ENCODE peak calls at places on chromosomes 5 and 9, in ten cellular contexts. One of them, this sample, is unnamed.

GRCh38 chr5:174384509-174384947 is 339.0 kb downstream of the NSG2 start:
- DNase-seq in mesendoderm: no peak
- DNase-seq in astrocyte of the spinal cord: no peak
- DNase-seq in NCI-H1092 treated with DMSO at 0.1 percent for 48 hours: no peak
- DNase-seq in OCI-LY7: no peak
- DNase-seq in endothelial cell: no peak
- DNase-seq in stimulated activated CD4-positive, alpha-beta T cell treated with anti-CD3 and anti-CD28 coated beads, Interleukin-2, amount 100 ng/mL, for 48 hours: no peak
- DNase-seq in CD8-positive, alpha-beta memory T cell: no peak
- DNase-seq in stimulated activated naive CD8-positive, alpha-beta T cell treated with anti-CD3 and anti-CD28 coated beads, Interleukin-15, amount 100 ng/mL, for 72 hours: no peak
- DNase-seq in fibroblast of the conjunctiva: peak
- DNase-seq in this sample: no peak

GRCh38 chr5:117800261-117800660 is 1188.1 kb downstream of the DTWD2 start:
- DNase-seq in mesendoderm: no peak
- DNase-seq in astrocyte of the spinal cord: peak
- DNase-seq in NCI-H1092 treated with DMSO at 0.1 percent for 48 hours: no peak
- DNase-seq in OCI-LY7: no peak
- DNase-seq in endothelial cell: no peak
- DNase-seq in stimulated activated CD4-positive, alpha-beta T cell treated with anti-CD3 and anti-CD28 coated beads, Interleukin-2, amount 100 ng/mL, for 48 hours: no peak
- DNase-seq in CD8-positive, alpha-beta memory T cell: no peak
- DNase-seq in stimulated activated naive CD8-positive, alpha-beta T cell treated with anti-CD3 and anti-CD28 coated beads, Interleukin-15, amount 100 ng/mL, for 72 hours: no peak
- DNase-seq in fibroblast of the conjunctiva: no peak
- DNase-seq in this sample: no peak

GRCh38 chr5:96720408-96720807 is 58.2 kb downstream of the CAST start:
- DNase-seq in mesendoderm: no peak
- DNase-seq in astrocyte of the spinal cord: no peak
- DNase-seq in NCI-H1092 treated with DMSO at 0.1 percent for 48 hours: no peak
- DNase-seq in OCI-LY7: no peak
- DNase-seq in endothelial cell: no peak
- DNase-seq in stimulated activated CD4-positive, alpha-beta T cell treated with anti-CD3 and anti-CD28 coated beads, Interleukin-2, amount 100 ng/mL, for 48 hours: no peak
- DNase-seq in CD8-positive, alpha-beta memory T cell: no peak
- DNase-seq in stimulated activated naive CD8-positive, alpha-beta T cell treated with anti-CD3 and anti-CD28 coated beads, Interleukin-15, amount 100 ng/mL, for 72 hours: no peak
- DNase-seq in fibroblast of the conjunctiva: no peak
- DNase-seq in this sample: no peak

GRCh38 chr5:132947661-132948060 is 15.8 kb downstream of the AFF4 start:
- DNase-seq in mesendoderm: no peak
- DNase-seq in astrocyte of the spinal cord: peak
- DNase-seq in NCI-H1092 treated with DMSO at 0.1 percent for 48 hours: no peak
- DNase-seq in OCI-LY7: no peak
- DNase-seq in endothelial cell: no peak
- DNase-seq in stimulated activated CD4-positive, alpha-beta T cell treated with anti-CD3 and anti-CD28 coated beads, Interleukin-2, amount 100 ng/mL, for 48 hours: no peak
- DNase-seq in CD8-positive, alpha-beta memory T cell: no peak
- DNase-seq in stimulated activated naive CD8-positive, alpha-beta T cell treated with anti-CD3 and anti-CD28 coated beads, Interleukin-15, amount 100 ng/mL, for 72 hours: no peak
- DNase-seq in fibroblast of the conjunctiva: no peak
- DNase-seq in this sample: no peak

GRCh38 chr9:20557890-20558608 is 64.2 kb downstream of the MLLT3 start:
- DNase-seq in mesendoderm: no peak
- DNase-seq in astrocyte of the spinal cord: no peak
- DNase-seq in NCI-H1092 treated with DMSO at 0.1 percent for 48 hours: no peak
- DNase-seq in OCI-LY7: no peak
- DNase-seq in endothelial cell: no peak
- DNase-seq in stimulated activated CD4-positive, alpha-beta T cell treated with anti-CD3 and anti-CD28 coated beads, Interleukin-2, amount 100 ng/mL, for 48 hours: no peak
- DNase-seq in CD8-positive, alpha-beta memory T cell: no peak
- DNase-seq in stimulated activated naive CD8-positive, alpha-beta T cell treated with anti-CD3 and anti-CD28 coated beads, Interleukin-15, amount 100 ng/mL, for 72 hours: no peak
- DNase-seq in fibroblast of the conjunctiva: no peak
- DNase-seq in this sample: no peak

GRCh38 chr5:131513780-131514179 is 121.2 kb downstream of the RAPGEF6 start:
- DNase-seq in mesendoderm: no peak
- DNase-seq in astrocyte of the spinal cord: no peak
- DNase-seq in NCI-H1092 treated with DMSO at 0.1 percent for 48 hours: no peak
- DNase-seq in OCI-LY7: no peak
- DNase-seq in endothelial cell: no peak
- DNase-seq in stimulated activated CD4-positive, alpha-beta T cell treated with anti-CD3 and anti-CD28 coated beads, Interleukin-2, amount 100 ng/mL, for 48 hours: no peak
- DNase-seq in CD8-positive, alpha-beta memory T cell: no peak
- DNase-seq in stimulated activated naive CD8-positive, alpha-beta T cell treated with anti-CD3 and anti-CD28 coated beads, Interleukin-15, amount 100 ng/mL, for 72 hours: no peak
- DNase-seq in fibroblast of the conjunctiva: no peak
- DNase-seq in this sample: no peak

GRCh38 chr5:138807182-138807581 is 54.0 kb downstream of the CTNNA1 start:
- DNase-seq in mesendoderm: no peak
- DNase-seq in astrocyte of the spinal cord: no peak
- DNase-seq in NCI-H1092 treated with DMSO at 0.1 percent for 48 hours: no peak
- DNase-seq in OCI-LY7: no peak
- DNase-seq in endothelial cell: no peak
- DNase-seq in stimulated activated CD4-positive, alpha-beta T cell treated with anti-CD3 and anti-CD28 coated beads, Interleukin-2, amount 100 ng/mL, for 48 hours: no peak
- DNase-seq in CD8-positive, alpha-beta memory T cell: no peak
- DNase-seq in stimulated activated naive CD8-positive, alpha-beta T cell treated with anti-CD3 and anti-CD28 coated beads, Interleukin-15, amount 100 ng/mL, for 72 hours: no peak
- DNase-seq in fibroblast of the conjunctiva: no peak
- DNase-seq in this sample: peak

GRCh38 chr5:143972068-143972467 is 160.1 kb downstream of the HMHB1 start:
- DNase-seq in mesendoderm: no peak
- DNase-seq in astrocyte of the spinal cord: no peak
- DNase-seq in NCI-H1092 treated with DMSO at 0.1 percent for 48 hours: no peak
- DNase-seq in OCI-LY7: no peak
- DNase-seq in endothelial cell: no peak
- DNase-seq in stimulated activated CD4-positive, alpha-beta T cell treated with anti-CD3 and anti-CD28 coated beads, Interleukin-2, amount 100 ng/mL, for 48 hours: no peak
- DNase-seq in CD8-positive, alpha-beta memory T cell: no peak
- DNase-seq in stimulated activated naive CD8-positive, alpha-beta T cell treated with anti-CD3 and anti-CD28 coated beads, Interleukin-15, amount 100 ng/mL, for 72 hours: no peak
- DNase-seq in fibroblast of the conjunctiva: no peak
- DNase-seq in this sample: no peak

GRCh38 chr5:179530069-179530998 is 20.0 kb upstream of the RUFY1 start:
- DNase-seq in mesendoderm: peak
- DNase-seq in astrocyte of the spinal cord: no peak
- DNase-seq in NCI-H1092 treated with DMSO at 0.1 percent for 48 hours: peak
- DNase-seq in OCI-LY7: no peak
- DNase-seq in endothelial cell: peak
- DNase-seq in stimulated activated CD4-positive, alpha-beta T cell treated with anti-CD3 and anti-CD28 coated beads, Interleukin-2, amount 100 ng/mL, for 48 hours: peak
- DNase-seq in CD8-positive, alpha-beta memory T cell: peak
- DNase-seq in stimulated activated naive CD8-positive, alpha-beta T cell treated with anti-CD3 and anti-CD28 coated beads, Interleukin-15, amount 100 ng/mL, for 72 hours: peak
- DNase-seq in fibroblast of the conjunctiva: no peak
- DNase-seq in this sample: no peak

GRCh38 chr9:125850763-125851162 is 103.6 kb downstream of the PBX3 start:
- DNase-seq in mesendoderm: peak
- DNase-seq in astrocyte of the spinal cord: no peak
- DNase-seq in NCI-H1092 treated with DMSO at 0.1 percent for 48 hours: peak
- DNase-seq in OCI-LY7: no peak
- DNase-seq in endothelial cell: no peak
- DNase-seq in stimulated activated CD4-positive, alpha-beta T cell treated with anti-CD3 and anti-CD28 coated beads, Interleukin-2, amount 100 ng/mL, for 48 hours: no peak
- DNase-seq in CD8-positive, alpha-beta memory T cell: no peak
- DNase-seq in stimulated activated naive CD8-positive, alpha-beta T cell treated with anti-CD3 and anti-CD28 coated beads, Interleukin-15, amount 100 ng/mL, for 72 hours: no peak
- DNase-seq in fibroblast of the conjunctiva: no peak
- DNase-seq in this sample: no peak

GRCh38 chr9:14271078-14271673 is 42.8 kb downstream of the NFIB start:
- DNase-seq in mesendoderm: peak
- DNase-seq in astrocyte of the spinal cord: peak
- DNase-seq in NCI-H1092 treated with DMSO at 0.1 percent for 48 hours: peak
- DNase-seq in OCI-LY7: no peak
- DNase-seq in endothelial cell: no peak
- DNase-seq in stimulated activated CD4-positive, alpha-beta T cell treated with anti-CD3 and anti-CD28 coated beads, Interleukin-2, amount 100 ng/mL, for 48 hours: no peak
- DNase-seq in CD8-positive, alpha-beta memory T cell: no peak
- DNase-seq in stimulated activated naive CD8-positive, alpha-beta T cell treated with anti-CD3 and anti-CD28 coated beads, Interleukin-15, amount 100 ng/mL, for 72 hours: no peak
- DNase-seq in fibroblast of the conjunctiva: peak
- DNase-seq in this sample: no peak

GRCh38 chr9:121285835-121286687 is 18.1 kb downstream of the GSN start:
- DNase-seq in mesendoderm: peak
- DNase-seq in astrocyte of the spinal cord: peak
- DNase-seq in NCI-H1092 treated with DMSO at 0.1 percent for 48 hours: no peak
- DNase-seq in OCI-LY7: no peak
- DNase-seq in endothelial cell: no peak
- DNase-seq in stimulated activated CD4-positive, alpha-beta T cell treated with anti-CD3 and anti-CD28 coated beads, Interleukin-2, amount 100 ng/mL, for 48 hours: no peak
- DNase-seq in CD8-positive, alpha-beta memory T cell: no peak
- DNase-seq in stimulated activated naive CD8-positive, alpha-beta T cell treated with anti-CD3 and anti-CD28 coated beads, Interleukin-15, amount 100 ng/mL, for 72 hours: no peak
- DNase-seq in fibroblast of the conjunctiva: peak
- DNase-seq in this sample: peak

GRCh38 chr5:443239-444151 is 519 bp downstream of the EXOC3 start:
- DNase-seq in mesendoderm: no peak
- DNase-seq in astrocyte of the spinal cord: no peak
- DNase-seq in NCI-H1092 treated with DMSO at 0.1 percent for 48 hours: no peak
- DNase-seq in OCI-LY7: peak
- DNase-seq in endothelial cell: no peak
- DNase-seq in stimulated activated CD4-positive, alpha-beta T cell treated with anti-CD3 and anti-CD28 coated beads, Interleukin-2, amount 100 ng/mL, for 48 hours: no peak
- DNase-seq in CD8-positive, alpha-beta memory T cell: no peak
- DNase-seq in stimulated activated naive CD8-positive, alpha-beta T cell treated with anti-CD3 and anti-CD28 coated beads, Interleukin-15, amount 100 ng/mL, for 72 hours: peak
- DNase-seq in fibroblast of the conjunctiva: no peak
- DNase-seq in this sample: no peak

GRCh38 chr5:56164371-56164770 is 68.8 kb downstream of the ANKRD55 start:
- DNase-seq in mesendoderm: no peak
- DNase-seq in astrocyte of the spinal cord: peak
- DNase-seq in NCI-H1092 treated with DMSO at 0.1 percent for 48 hours: peak
- DNase-seq in OCI-LY7: no peak
- DNase-seq in endothelial cell: no peak
- DNase-seq in stimulated activated CD4-positive, alpha-beta T cell treated with anti-CD3 and anti-CD28 coated beads, Interleukin-2, amount 100 ng/mL, for 48 hours: no peak
- DNase-seq in CD8-positive, alpha-beta memory T cell: no peak
- DNase-seq in stimulated activated naive CD8-positive, alpha-beta T cell treated with anti-CD3 and anti-CD28 coated beads, Interleukin-15, amount 100 ng/mL, for 72 hours: no peak
- DNase-seq in fibroblast of the conjunctiva: no peak
- DNase-seq in this sample: no peak

GRCh38 chr5:150118561-150119229 is 32.3 kb upstream of the CSF1R start:
- DNase-seq in mesendoderm: no peak
- DNase-seq in astrocyte of the spinal cord: no peak
- DNase-seq in NCI-H1092 treated with DMSO at 0.1 percent for 48 hours: no peak
- DNase-seq in OCI-LY7: no peak
- DNase-seq in endothelial cell: no peak
- DNase-seq in stimulated activated CD4-positive, alpha-beta T cell treated with anti-CD3 and anti-CD28 coated beads, Interleukin-2, amount 100 ng/mL, for 48 hours: no peak
- DNase-seq in CD8-positive, alpha-beta memory T cell: no peak
- DNase-seq in stimulated activated naive CD8-positive, alpha-beta T cell treated with anti-CD3 and anti-CD28 coated beads, Interleukin-15, amount 100 ng/mL, for 72 hours: no peak
- DNase-seq in fibroblast of the conjunctiva: no peak
- DNase-seq in this sample: no peak

GRCh38 chr5:105931782-105932489 is 1738.8 kb downstream of the EFNA5 start:
- DNase-seq in mesendoderm: no peak
- DNase-seq in astrocyte of the spinal cord: peak
- DNase-seq in NCI-H1092 treated with DMSO at 0.1 percent for 48 hours: no peak
- DNase-seq in OCI-LY7: no peak
- DNase-seq in endothelial cell: no peak
- DNase-seq in stimulated activated CD4-positive, alpha-beta T cell treated with anti-CD3 and anti-CD28 coated beads, Interleukin-2, amount 100 ng/mL, for 48 hours: no peak
- DNase-seq in CD8-positive, alpha-beta memory T cell: no peak
- DNase-seq in stimulated activated naive CD8-positive, alpha-beta T cell treated with anti-CD3 and anti-CD28 coated beads, Interleukin-15, amount 100 ng/mL, for 72 hours: no peak
- DNase-seq in fibroblast of the conjunctiva: no peak
- DNase-seq in this sample: no peak

GRCh38 chr5:162529886-162530285 is 462.3 kb downstream of the GABRG2 start:
- DNase-seq in mesendoderm: peak
- DNase-seq in astrocyte of the spinal cord: no peak
- DNase-seq in NCI-H1092 treated with DMSO at 0.1 percent for 48 hours: no peak
- DNase-seq in OCI-LY7: no peak
- DNase-seq in endothelial cell: no peak
- DNase-seq in stimulated activated CD4-positive, alpha-beta T cell treated with anti-CD3 and anti-CD28 coated beads, Interleukin-2, amount 100 ng/mL, for 48 hours: no peak
- DNase-seq in CD8-positive, alpha-beta memory T cell: no peak
- DNase-seq in stimulated activated naive CD8-positive, alpha-beta T cell treated with anti-CD3 and anti-CD28 coated beads, Interleukin-15, amount 100 ng/mL, for 72 hours: no peak
- DNase-seq in fibroblast of the conjunctiva: no peak
- DNase-seq in this sample: no peak

GRCh38 chr5:14265574-14265973 is 122.4 kb downstream of the TRIO start:
- DNase-seq in mesendoderm: peak
- DNase-seq in astrocyte of the spinal cord: peak
- DNase-seq in NCI-H1092 treated with DMSO at 0.1 percent for 48 hours: no peak
- DNase-seq in OCI-LY7: no peak
- DNase-seq in endothelial cell: no peak
- DNase-seq in stimulated activated CD4-positive, alpha-beta T cell treated with anti-CD3 and anti-CD28 coated beads, Interleukin-2, amount 100 ng/mL, for 48 hours: no peak
- DNase-seq in CD8-positive, alpha-beta memory T cell: no peak
- DNase-seq in stimulated activated naive CD8-positive, alpha-beta T cell treated with anti-CD3 and anti-CD28 coated beads, Interleukin-15, amount 100 ng/mL, for 72 hours: no peak
- DNase-seq in fibroblast of the conjunctiva: peak
- DNase-seq in this sample: no peak

GRCh38 chr5:61440596-61440995 is 108.5 kb downstream of the ZSWIM6 start:
- DNase-seq in mesendoderm: no peak
- DNase-seq in astrocyte of the spinal cord: no peak
- DNase-seq in NCI-H1092 treated with DMSO at 0.1 percent for 48 hours: no peak
- DNase-seq in OCI-LY7: no peak
- DNase-seq in endothelial cell: no peak
- DNase-seq in stimulated activated CD4-positive, alpha-beta T cell treated with anti-CD3 and anti-CD28 coated beads, Interleukin-2, amount 100 ng/mL, for 48 hours: no peak
- DNase-seq in CD8-positive, alpha-beta memory T cell: no peak
- DNase-seq in stimulated activated naive CD8-positive, alpha-beta T cell treated with anti-CD3 and anti-CD28 coated beads, Interleukin-15, amount 100 ng/mL, for 72 hours: no peak
- DNase-seq in fibroblast of the conjunctiva: no peak
- DNase-seq in this sample: no peak

GRCh38 chr9:111008148-111009075 is 29.9 kb downstream of the LPAR1 start:
- DNase-seq in mesendoderm: no peak
- DNase-seq in astrocyte of the spinal cord: peak
- DNase-seq in NCI-H1092 treated with DMSO at 0.1 percent for 48 hours: no peak
- DNase-seq in OCI-LY7: no peak
- DNase-seq in endothelial cell: no peak
- DNase-seq in stimulated activated CD4-positive, alpha-beta T cell treated with anti-CD3 and anti-CD28 coated beads, Interleukin-2, amount 100 ng/mL, for 48 hours: no peak
- DNase-seq in CD8-positive, alpha-beta memory T cell: no peak
- DNase-seq in stimulated activated naive CD8-positive, alpha-beta T cell treated with anti-CD3 and anti-CD28 coated beads, Interleukin-15, amount 100 ng/mL, for 72 hours: no peak
- DNase-seq in fibroblast of the conjunctiva: no peak
- DNase-seq in this sample: no peak

GRCh38 chr9:591292-591691 is 250.2 kb upstream of the DMRT1 start:
- DNase-seq in mesendoderm: peak
- DNase-seq in astrocyte of the spinal cord: no peak
- DNase-seq in NCI-H1092 treated with DMSO at 0.1 percent for 48 hours: no peak
- DNase-seq in OCI-LY7: no peak
- DNase-seq in endothelial cell: no peak
- DNase-seq in stimulated activated CD4-positive, alpha-beta T cell treated with anti-CD3 and anti-CD28 coated beads, Interleukin-2, amount 100 ng/mL, for 48 hours: no peak
- DNase-seq in CD8-positive, alpha-beta memory T cell: no peak
- DNase-seq in stimulated activated naive CD8-positive, alpha-beta T cell treated with anti-CD3 and anti-CD28 coated beads, Interleukin-15, amount 100 ng/mL, for 72 hours: no peak
- DNase-seq in fibroblast of the conjunctiva: no peak
- DNase-seq in this sample: no peak

GRCh38 chr9:91896513-91897121 is 53.4 kb downstream of the ROR2 start:
- DNase-seq in mesendoderm: no peak
- DNase-seq in astrocyte of the spinal cord: peak
- DNase-seq in NCI-H1092 treated with DMSO at 0.1 percent for 48 hours: peak
- DNase-seq in OCI-LY7: no peak
- DNase-seq in endothelial cell: no peak
- DNase-seq in stimulated activated CD4-positive, alpha-beta T cell treated with anti-CD3 and anti-CD28 coated beads, Interleukin-2, amount 100 ng/mL, for 48 hours: no peak
- DNase-seq in CD8-positive, alpha-beta memory T cell: no peak
- DNase-seq in stimulated activated naive CD8-positive, alpha-beta T cell treated with anti-CD3 and anti-CD28 coated beads, Interleukin-15, amount 100 ng/mL, for 72 hours: no peak
- DNase-seq in fibroblast of the conjunctiva: peak
- DNase-seq in this sample: no peak

GRCh38 chr5:104179057-104179456 is 616.5 kb upstream of the NUDT12 start:
- DNase-seq in mesendoderm: peak
- DNase-seq in astrocyte of the spinal cord: peak
- DNase-seq in NCI-H1092 treated with DMSO at 0.1 percent for 48 hours: no peak
- DNase-seq in OCI-LY7: peak
- DNase-seq in endothelial cell: peak
- DNase-seq in stimulated activated CD4-positive, alpha-beta T cell treated with anti-CD3 and anti-CD28 coated beads, Interleukin-2, amount 100 ng/mL, for 48 hours: peak
- DNase-seq in CD8-positive, alpha-beta memory T cell: no peak
- DNase-seq in stimulated activated naive CD8-positive, alpha-beta T cell treated with anti-CD3 and anti-CD28 coated beads, Interleukin-15, amount 100 ng/mL, for 72 hours: peak
- DNase-seq in fibroblast of the conjunctiva: no peak
- DNase-seq in this sample: peak

GRCh38 chr5:134004626-134005414 is at the start of gene VDAC1:
- DNase-seq in mesendoderm: peak
- DNase-seq in astrocyte of the spinal cord: peak
- DNase-seq in NCI-H1092 treated with DMSO at 0.1 percent for 48 hours: peak
- DNase-seq in OCI-LY7: peak
- DNase-seq in endothelial cell: peak
- DNase-seq in stimulated activated CD4-positive, alpha-beta T cell treated with anti-CD3 and anti-CD28 coated beads, Interleukin-2, amount 100 ng/mL, for 48 hours: peak
- DNase-seq in CD8-positive, alpha-beta memory T cell: peak
- DNase-seq in stimulated activated naive CD8-positive, alpha-beta T cell treated with anti-CD3 and anti-CD28 coated beads, Interleukin-15, amount 100 ng/mL, for 72 hours: peak
- DNase-seq in fibroblast of the conjunctiva: peak
- DNase-seq in this sample: peak

GRCh38 chr9:134333234-134333873 is 7.1 kb downstream of the RXRA start:
- DNase-seq in mesendoderm: no peak
- DNase-seq in astrocyte of the spinal cord: peak
- DNase-seq in NCI-H1092 treated with DMSO at 0.1 percent for 48 hours: no peak
- DNase-seq in OCI-LY7: no peak
- DNase-seq in endothelial cell: no peak
- DNase-seq in stimulated activated CD4-positive, alpha-beta T cell treated with anti-CD3 and anti-CD28 coated beads, Interleukin-2, amount 100 ng/mL, for 48 hours: no peak
- DNase-seq in CD8-positive, alpha-beta memory T cell: no peak
- DNase-seq in stimulated activated naive CD8-positive, alpha-beta T cell treated with anti-CD3 and anti-CD28 coated beads, Interleukin-15, amount 100 ng/mL, for 72 hours: no peak
- DNase-seq in fibroblast of the conjunctiva: no peak
- DNase-seq in this sample: no peak

GRCh38 chr9:36328798-36329411 is 70.7 kb upstream of the GNE start:
- DNase-seq in mesendoderm: peak
- DNase-seq in astrocyte of the spinal cord: peak
- DNase-seq in NCI-H1092 treated with DMSO at 0.1 percent for 48 hours: peak
- DNase-seq in OCI-LY7: peak
- DNase-seq in endothelial cell: peak
- DNase-seq in stimulated activated CD4-positive, alpha-beta T cell treated with anti-CD3 and anti-CD28 coated beads, Interleukin-2, amount 100 ng/mL, for 48 hours: peak
- DNase-seq in CD8-positive, alpha-beta memory T cell: peak
- DNase-seq in stimulated activated naive CD8-positive, alpha-beta T cell treated with anti-CD3 and anti-CD28 coated beads, Interleukin-15, amount 100 ng/mL, for 72 hours: peak
- DNase-seq in fibroblast of the conjunctiva: peak
- DNase-seq in this sample: peak

This sample was measured in GF-D8.